ENCODE peak calls at places on chromosomes 6 and 20, in five cellular contexts. Y is GM23338, H is HCT116, O is H1, K is GM12878. C is an unnamed sample.

GRCh38 chr20:3430376-3431069 is 23.1 kb upstream of the DNAAF9 start:
- DNase-seq in O (no peak), Y (no peak), K (peak; percentile 33), H (no peak), C (peak; percentile 24)

GRCh38 chr20:31894980-31895675 is 24.7 kb downstream of the TTLL9 start:
- DNase-seq in K (peak; percentile 75), H (no peak), O (no peak), Y (peak; percentile 89), C (peak; percentile 64)

GRCh38 chr20:38181207-38181693 is 16.2 kb upstream of the TGM2 start:
- DNase-seq in H (no peak), Y (no peak), K (peak; percentile 62), O (no peak), C (no peak)

GRCh38 chr20:23061713-23062561 is 12.5 kb upstream of the THBD start:
- DNase-seq in O (peak; percentile 57), Y (peak; percentile 78), H (no peak), K (no peak), C (peak; percentile 6)

GRCh38 chr6:29977425-29977727 is 35.0 kb downstream of the HLA-A start:
- DNase-seq in O (no peak), H (no peak), K (no peak), Y (no peak), C (no peak)

GRCh38 chr6:14880717-14881116 is 365.2 kb upstream of the JARID2 start:
- DNase-seq in H (no peak), O (no peak), K (no peak), Y (no peak), C (no peak)

GRCh38 chr6:85620308-85620707 is 22.4 kb downstream of the SYNCRIP start:
- DNase-seq in Y (no peak), K (no peak), H (no peak), O (no peak), C (no peak)

GRCh38 chr20:44137210-44137781 is 49.7 kb downstream of the JPH2 start:
- DNase-seq in Y (peak; percentile 60), O (peak; percentile 55), H (no peak), K (no peak), C (no peak)

GRCh38 chr20:17614176-17614811 is 44.4 kb downstream of the DSTN start:
- DNase-seq in K (no peak), Y (peak; percentile 29), O (no peak), H (no peak), C (no peak)

GRCh38 chr20:46251211-46251673 is 57.1 kb downstream of the CDH22 start:
- DNase-seq in H (no peak), O (peak; percentile 64), Y (peak; percentile 78), K (no peak), C (no peak)

GRCh38 chr6:27743787-27744186 is 168.4 kb downstream of the OR2B2 start:
- DNase-seq in Y (peak; percentile 74), O (no peak), H (no peak), K (no peak), C (no peak)

GRCh38 chr6:46015119-46015968 is at the start of gene CLIC5:
- DNase-seq in K (no peak), Y (peak; percentile 50), O (peak; percentile 65), H (no peak), C (no peak)

GRCh38 chr6:5341845-5342244 is 80.5 kb downstream of the FARS2 start:
- DNase-seq in O (no peak), K (no peak), H (no peak), Y (no peak), C (no peak)

GRCh38 chr20:57791178-57791945 is 81.5 kb upstream of the PMEPA1 start:
- DNase-seq in Y (no peak), O (no peak), K (no peak), H (no peak), C (no peak)

GRCh38 chr6:105382477-105382876 is 20.4 kb downstream of the PREP start:
- DNase-seq in O (no peak), K (no peak), H (no peak), Y (no peak), C (no peak)

GRCh38 chr6:169884158-169884557 is 132.7 kb downstream of the ERMARD start:
- DNase-seq in H (no peak), Y (no peak), O (peak; percentile 4), K (no peak), C (no peak)

GRCh38 chr6:137715589-137716045 is 151.4 kb upstream of the TNFAIP3 start:
- DNase-seq in Y (no peak), K (no peak), H (no peak), O (no peak), C (no peak)

GRCh38 chr6:149716584-149716983 is 1.3 kb downstream of the LATS1 start:
- DNase-seq in K (no peak), Y (no peak), H (no peak), O (no peak), C (no peak)

GRCh38 chr20:31652917-31653385 is 15.2 kb downstream of the COX4I2 start:
- DNase-seq in Y (no peak), O (no peak), H (no peak), K (no peak), C (no peak)

GRCh38 chr6:37913210-37913609 is 93.7 kb downstream of the ZFAND3 start:
- DNase-seq in H (no peak), K (no peak), O (no peak), Y (no peak), C (no peak)

GRCh38 chr6:90294989-90295853 is 1.4 kb downstream of the BACH2 start:
- DNase-seq in K (no peak), H (no peak), O (no peak), Y (peak; percentile 48), C (peak; percentile 70)

GRCh38 chr6:87697581-87698552 is 4.2 kb downstream of the AKIRIN2 start:
- DNase-seq in Y (no peak), K (no peak), H (no peak), O (no peak), C (peak; percentile 60)

GRCh38 chr6:119368917-119369316 is 19.4 kb upstream of the MAN1A1 start:
- DNase-seq in H (no peak), K (no peak), Y (no peak), O (no peak), C (no peak)
- H3K27ac ChIP-seq in H (no peak overlapping the region), K (no peak overlapping the region), Y (no peak overlapping the region), O (no peak overlapping the region), C (no peak overlapping the region)

GRCh38 chr20:5945963-5946362 is 4.4 kb downstream of the TRMT6 start:
- DNase-seq in Y (no peak), K (no peak), H (no peak), O (no peak), C (no peak)

GRCh38 chr20:5947276-5947675 is 3.1 kb downstream of the TRMT6 start:
- DNase-seq in K (no peak), H (no peak), Y (no peak), O (no peak), C (no peak)

GRCh38 chr20:5950271-5951031 is at the start of the genes MCM8 and TRMT6:
- DNase-seq in K (peak; percentile 83), Y (peak; percentile 98), H (peak; percentile 95), O (peak; percentile 94), C (peak; percentile 99)

GRCh38 chr20:5949943-5950270 is 426 bp downstream of the TRMT6 start:
- DNase-seq in O (no peak), H (no peak), Y (no peak), K (no peak), C (no peak)
- H2AFZ ChIP-seq in O (peak overlapping the region; percentile 95), H (no peak overlapping the region), Y (peak overlapping the region; percentile 97), K (peak overlapping the region; percentile 93), C (peak overlapping the region; percentile 70)

GRCh38 chr6:77466055-77467028 is 3.1 kb upstream of the HTR1B start:
- DNase-seq in H (no peak), O (peak; percentile 72), Y (peak; percentile 86), K (no peak), C (no peak)

GRCh38 chr6:77463881-77464867 is 883 bp upstream of the HTR1B start:
- DNase-seq in K (no peak), O (peak; percentile 74), Y (peak; percentile 93), H (no peak), C (no peak)

GRCh38 chr6:77468939-77469338 is 5.6 kb upstream of the HTR1B start:
- DNase-seq in H (no peak), K (no peak), Y (no peak), O (no peak), C (no peak)

GRCh38 chr6:77463308-77463880 is at the start of gene HTR1B:
- DNase-seq in K (no peak), Y (peak; percentile 69), H (no peak), O (peak; percentile 80), C (no peak)

DNA sequence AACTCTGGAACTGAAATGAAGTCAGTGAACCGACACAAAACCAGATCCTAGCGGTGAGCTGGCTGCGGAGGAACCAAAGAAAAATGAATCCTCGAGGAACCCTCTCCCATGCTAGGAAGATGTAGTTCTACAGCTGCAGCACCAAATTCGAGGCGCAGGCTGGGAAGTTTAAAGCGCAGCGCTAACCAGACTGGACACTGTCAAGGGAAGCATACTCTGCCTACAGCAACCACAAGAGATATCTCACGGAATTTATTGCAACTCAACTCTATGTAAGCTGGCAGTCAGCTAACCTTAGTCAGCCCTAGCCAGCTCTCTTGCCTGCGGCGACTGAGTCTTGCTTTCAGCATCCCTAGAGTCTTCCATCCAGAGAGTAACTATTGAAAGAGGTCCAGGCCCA is 3.7 kb upstream of the HTR1B start:
- DNase-seq in O (no peak), K (no peak), H (no peak), Y (peak; percentile 34), C (no peak)
- H3K4me2 ChIP-seq in O (peak overlapping the region; percentile 92), K (peak overlapping the region; percentile 23), H (no peak overlapping the region), Y (peak overlapping the region; percentile 84), C (no peak overlapping the region)

DNA sequence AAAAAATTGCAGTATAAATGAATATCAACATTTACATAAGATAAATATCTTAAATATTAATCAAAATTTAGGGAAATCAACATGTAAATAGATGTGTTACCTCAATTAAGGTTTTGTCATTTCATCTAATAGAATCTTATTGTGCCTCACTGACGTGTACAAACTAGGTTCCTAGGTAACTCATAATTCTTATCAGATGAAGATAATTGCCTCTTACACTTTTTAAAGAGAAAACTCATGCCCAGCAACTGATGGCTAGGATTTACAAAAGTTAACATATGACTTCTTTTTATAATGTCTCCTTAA is 49.6 kb downstream of the FRK start:
- DNase-seq in K (no peak), H (no peak), O (no peak), Y (no peak), C (no peak)
- H3K27ac ChIP-seq in K (peak overlapping the region; percentile 59), H (peak overlapping the region; percentile 21), O (no peak overlapping the region), Y (no peak overlapping the region), C (no peak overlapping the region)

GRCh38 chr20:362271-363254 is 15.7 kb downstream of the NRSN2 start:
- DNase-seq in H (peak; percentile 95), Y (peak; percentile 68), O (no peak), K (no peak), C (peak; percentile 91)
- H2AFZ ChIP-seq in H (peak overlapping the region; percentile 55), Y (no peak overlapping the region), O (no peak overlapping the region), K (no peak overlapping the region), C (peak overlapping the region; percentile 69)

DNA sequence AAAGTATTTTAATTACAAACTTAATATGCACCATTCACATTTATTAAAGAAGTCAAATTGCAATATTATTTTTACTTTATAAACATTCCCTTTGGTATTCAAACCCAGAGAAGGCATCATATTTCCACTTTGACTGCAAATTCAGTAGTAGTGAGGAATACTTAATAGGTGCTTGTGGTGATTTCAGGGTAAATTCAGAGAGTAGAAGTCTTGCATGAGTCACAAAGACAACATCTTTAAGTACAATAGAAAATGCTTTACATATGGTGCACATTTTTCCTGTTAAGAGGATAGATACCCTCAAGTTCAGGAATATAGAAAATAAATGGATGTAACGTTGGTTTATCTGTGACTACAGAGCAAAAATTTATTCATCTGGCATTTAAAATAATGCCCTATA is 390.2 kb downstream of the TENT5A start:
- DNase-seq in O (no peak), Y (no peak), K (no peak), H (no peak), C (no peak)
- H3K4me2 ChIP-seq in O (no peak overlapping the region), Y (no peak overlapping the region), K (no peak overlapping the region), H (no peak overlapping the region), C (no peak overlapping the region)

GRCh38 chr6:81998432-81998831 is 246.0 kb upstream of the TENT5A start:
- DNase-seq in H (no peak), Y (no peak), O (no peak), K (no peak), C (no peak)
- H3K27ac ChIP-seq in H (no peak overlapping the region), Y (no peak overlapping the region), O (no peak overlapping the region), K (no peak overlapping the region), C (no peak overlapping the region)